ENCODE peak calls at places on chromosome 4, in ten cellular contexts. K is A549, T is AG04449, L is brain microvascular endothelial cell, M is HepG2, Z is neural progenitor cell, H is heart right ventricle, O is body of pancreas, R is fibroblast of pulmonary artery, J is endodermal cell. U is an unnamed sample.

GRCh38 chr4:160319221-160319867 is 1216.5 kb downstream of the RAPGEF2 start:
- DNase-seq in K (peak), H (no peak), M (no peak), J (peak), L (peak), O (no peak), R (peak), Z (no peak), T (no peak), U (no peak)

GRCh38 chr4:84324850-84325249 is 174.2 kb downstream of the NKX6-1 start:
- DNase-seq in Z (peak), T (no peak), O (no peak), M (no peak), H (no peak), R (no peak), K (no peak), J (peak), L (no peak), U (no peak)

GRCh38 chr4:84531689-84532088 is 32.6 kb upstream of the NKX6-1 start:
- DNase-seq in K (peak), L (no peak), J (no peak), Z (peak), T (no peak), R (no peak), O (no peak), H (no peak), M (no peak), U (no peak)

GRCh38 chr4:79442422-79442821 is 34.4 kb upstream of the GK2 start:
- DNase-seq in R (peak), M (no peak), J (no peak), O (no peak), K (no peak), T (no peak), H (no peak), L (no peak), Z (no peak), U (no peak)

GRCh38 chr4:128060620-128061565 is at the start of gene LARP1B:
- DNase-seq in K (peak), O (peak), Z (peak), J (peak), R (peak), L (peak), M (peak), T (peak), H (peak), U (peak)

GRCh38 chr4:59570850-59571476 is 1629.2 kb upstream of the ADGRL3 start:
- DNase-seq in O (no peak), J (no peak), T (no peak), Z (no peak), M (no peak), K (no peak), L (no peak), R (no peak), H (no peak), U (no peak)

GRCh38 chr4:138412847-138413246 is 170.7 kb upstream of the SLC7A11 start:
- DNase-seq in T (no peak), J (no peak), O (no peak), L (no peak), R (no peak), H (no peak), M (no peak), K (no peak), Z (no peak), U (no peak)

GRCh38 chr4:74751247-74751646 is 43.1 kb downstream of the BTC start:
- DNase-seq in O (no peak), J (no peak), R (no peak), H (no peak), T (no peak), K (no peak), Z (no peak), M (no peak), L (no peak), U (no peak)

GRCh38 chr4:84499065-84499982 is at the start of gene NKX6-1:
- DNase-seq in O (peak), R (peak), L (peak), K (peak), M (no peak), T (no peak), Z (peak), J (peak), H (no peak), U (peak)

GRCh38 chr4:110508827-110509446 is 33.0 kb downstream of the ENPEP start:
- DNase-seq in H (no peak), M (no peak), T (no peak), J (no peak), R (peak), Z (peak), L (no peak), O (no peak), K (peak), U (no peak)

GRCh38 chr4:161931089-161931488 is 232.7 kb downstream of the FSTL5 start:
- DNase-seq in Z (no peak), T (no peak), R (no peak), H (no peak), L (no peak), K (no peak), O (no peak), M (no peak), J (no peak), U (no peak)

GRCh38 chr4:143586080-143586479 is 72.6 kb downstream of the SMARCA5 start:
- DNase-seq in K (no peak), H (no peak), R (peak), L (peak), T (peak), J (no peak), O (no peak), Z (no peak), M (no peak), U (no peak)

GRCh38 chr4:54961357-54961975 is 163.9 kb downstream of the KDR start:
- DNase-seq in O (no peak), H (no peak), L (peak), K (peak), R (peak), Z (peak), T (no peak), J (no peak), M (no peak), U (no peak)

GRCh38 chr4:76782837-76783236 is 115.1 kb downstream of the SOWAHB start:
- DNase-seq in M (no peak), O (no peak), Z (no peak), H (no peak), L (peak), T (peak), K (no peak), R (peak), J (no peak), U (no peak)

GRCh38 chr4:154503598-154503997 is 12.0 kb upstream of the DCHS2 start:
- DNase-seq in O (no peak), K (peak), L (no peak), J (no peak), H (no peak), Z (peak), R (peak), T (no peak), M (peak), U (no peak)

GRCh38 chr4:110503588-110504435 is 27.9 kb downstream of the ENPEP start:
- DNase-seq in Z (no peak), R (peak), O (no peak), M (no peak), T (no peak), L (peak), J (peak), H (no peak), K (no peak), U (no peak)

DNA sequence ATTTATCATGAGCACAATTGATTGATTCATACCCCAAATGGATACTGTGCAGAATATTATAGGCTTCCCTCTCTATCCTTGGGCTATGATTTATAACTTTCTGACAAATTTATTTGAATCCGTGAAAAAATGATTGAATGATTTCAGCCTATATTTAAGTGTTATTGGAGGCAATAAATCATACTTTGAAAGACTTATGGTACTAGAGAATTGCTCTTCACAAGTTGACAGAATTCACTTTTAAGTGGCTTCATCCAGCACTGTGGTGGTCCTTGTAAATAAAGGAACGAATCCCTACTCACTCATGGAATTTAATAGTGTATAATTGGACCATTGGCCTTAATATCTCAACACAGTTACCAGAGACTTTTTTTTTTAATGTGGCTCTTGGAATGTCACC is 174.8 kb upstream of the TLL1 start:
- DNase-seq in J (no peak), K (no peak), T (no peak), M (no peak), R (no peak), H (no peak), Z (no peak), O (no peak), L (no peak), U (no peak)
- H3K4me3 ChIP-seq in J (no peak), K (no peak), T (no peak), M (no peak), R (no peak), H (no peak), Z (no peak), O (no peak), L (no peak), U (no peak)

DNA sequence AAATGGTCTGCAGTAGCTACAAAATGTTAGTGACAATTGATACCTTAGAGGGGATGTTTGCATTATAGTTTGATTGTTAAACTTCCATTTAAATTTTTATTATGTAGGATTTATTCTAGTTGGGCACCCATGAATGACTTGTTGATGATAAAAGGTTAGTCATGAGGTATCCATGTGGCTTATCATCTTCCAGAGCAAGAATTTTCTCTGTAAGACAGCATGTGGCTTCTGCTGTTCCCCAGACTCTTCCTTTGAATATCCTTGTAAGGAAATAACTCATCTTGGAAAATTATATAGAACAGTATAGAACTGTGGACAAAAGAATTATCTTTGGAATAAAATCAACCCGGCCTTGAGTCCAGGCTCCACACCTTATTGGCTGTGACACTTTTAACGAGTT is 40.1 kb upstream of the KLHL8 start:
- DNase-seq in L (peak), T (no peak), H (no peak), O (no peak), K (no peak), M (no peak), Z (no peak), R (no peak), J (no peak), U (no peak)
- H3K4me3 ChIP-seq in L (no peak), T (no peak), H (no peak), O (no peak), K (no peak), M (no peak), Z (no peak), R (no peak), J (no peak), U (no peak)

GRCh38 chr4:4861592-4862551 is 2.4 kb downstream of the MSX1 start:
- DNase-seq in O (no peak), T (no peak), H (no peak), L (no peak), K (no peak), R (no peak), J (peak), M (no peak), Z (peak), U (no peak)

GRCh38 chr4:4859799-4860380 is 425 bp downstream of the MSX1 start:
- DNase-seq in O (no peak), R (no peak), T (no peak), L (no peak), M (no peak), Z (peak), H (no peak), K (no peak), J (peak), U (no peak)

GRCh38 chr4:4859010-4859798 is at the start of gene MSX1:
- DNase-seq in M (peak), Z (peak), J (peak), R (peak), L (peak), H (peak), O (peak), K (peak), T (no peak), U (peak)

GRCh38 chr4:4860803-4861591 is 1.5 kb downstream of the MSX1 start:
- DNase-seq in M (peak), Z (peak), O (peak), L (peak), J (peak), H (peak), T (no peak), R (peak), K (no peak), U (no peak)

GRCh38 chr4:4860381-4860802 is 927 bp downstream of the MSX1 start:
- DNase-seq in H (no peak), M (peak), O (no peak), T (no peak), R (peak), Z (no peak), J (peak), L (peak), K (no peak), U (no peak)
- H3K4me3 ChIP-seq in H (peak), M (peak), O (peak), T (peak), R (peak), Z (peak), J (no peak), L (peak), K (peak), U (peak)

DNA sequence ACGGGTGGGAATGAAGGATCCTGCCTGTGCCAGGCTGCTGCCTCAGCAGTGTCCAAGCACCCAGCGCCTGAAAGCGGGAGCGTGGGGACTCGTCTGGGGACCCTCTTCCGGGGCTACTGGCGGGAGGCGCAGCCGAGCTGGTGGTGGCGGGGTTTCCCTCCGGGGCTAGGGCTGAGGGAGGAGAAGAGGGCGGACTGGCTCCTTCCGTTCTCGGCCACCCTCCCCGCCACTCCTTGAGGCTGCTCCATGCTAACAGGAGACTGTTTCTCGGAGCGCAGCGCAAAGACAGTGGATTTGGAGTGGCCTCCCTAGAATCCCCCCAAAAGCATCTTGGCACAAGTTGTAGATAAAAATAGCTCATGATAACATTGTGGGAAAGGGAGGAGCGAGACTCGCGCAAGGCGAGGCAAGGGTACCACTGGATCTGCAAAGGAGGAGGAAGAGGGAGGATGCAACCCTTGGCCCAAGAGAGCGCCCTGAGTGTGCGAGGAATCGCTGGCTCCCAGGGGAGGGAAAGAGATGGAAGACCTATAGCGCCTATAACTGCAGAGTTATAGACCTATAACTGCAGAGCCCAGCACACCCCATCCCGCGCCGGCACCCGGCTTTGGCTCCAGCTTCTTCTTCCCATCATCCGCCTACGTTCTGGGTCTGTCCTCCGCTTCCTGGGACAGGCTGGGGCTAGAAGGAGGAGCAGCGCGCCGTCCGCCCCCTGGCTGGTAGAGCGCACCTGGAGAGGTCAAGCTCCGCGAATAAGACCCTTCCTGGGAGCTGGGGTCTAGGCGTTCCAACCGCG is 1.3 kb downstream of the HS3ST1 start:
- DNase-seq in J (peak), M (no peak), R (no peak), L (no peak), Z (peak), T (no peak), H (peak), K (no peak), O (no peak), U (no peak)
- H3K4me3 ChIP-seq in J (peak), M (no peak), R (peak), L (peak), Z (peak), T (no peak), H (peak), K (no peak), O (no peak), U (peak)

DNA sequence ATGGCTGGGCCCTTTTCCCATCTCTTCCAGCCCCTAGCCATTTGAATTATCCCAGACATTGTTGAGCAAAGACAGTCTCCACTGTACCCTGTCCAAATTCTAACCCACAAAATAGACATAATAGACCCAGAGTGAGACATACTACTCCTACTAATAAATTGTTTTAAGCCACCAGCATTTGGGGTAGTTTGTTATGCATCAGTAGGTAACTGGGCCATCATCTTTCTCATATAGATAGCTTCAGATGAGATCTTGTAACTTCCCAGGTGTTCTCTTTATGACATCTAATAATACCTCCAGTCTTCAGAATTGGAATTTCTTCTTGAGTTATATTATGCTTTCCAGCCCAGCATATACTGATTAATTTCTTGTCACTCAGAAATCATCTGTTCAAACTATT is 117.2 kb upstream of the OTUD4 start:
- DNase-seq in K (no peak), H (no peak), O (no peak), Z (no peak), R (no peak), M (no peak), T (no peak), L (no peak), J (no peak), U (no peak)
- H3K4me3 ChIP-seq in K (no peak), H (no peak), O (no peak), Z (no peak), R (no peak), M (no peak), T (no peak), L (no peak), J (no peak), U (no peak)

GRCh38 chr4:5478116-5478515 is 230.2 kb downstream of the EVC2 start:
- DNase-seq in T (no peak), H (no peak), R (no peak), L (no peak), K (no peak), J (peak), Z (no peak), M (no peak), O (no peak), U (no peak)

GRCh38 chr4:5478697-5479096 is 229.7 kb downstream of the EVC2 start:
- DNase-seq in L (no peak), O (no peak), R (no peak), Z (no peak), M (no peak), J (peak), K (no peak), H (no peak), T (no peak), U (no peak)

GRCh38 chr4:5473125-5473524 is 235.2 kb downstream of the EVC2 start:
- DNase-seq in Z (no peak), T (no peak), H (no peak), L (no peak), O (no peak), R (no peak), J (peak), M (no peak), K (no peak), U (no peak)

GRCh38 chr4:5474756-5475155 is 233.6 kb downstream of the EVC2 start:
- DNase-seq in M (no peak), Z (no peak), H (no peak), J (peak), R (peak), K (peak), T (peak), L (peak), O (no peak), U (no peak)

GRCh38 chr4:5477613-5478012 is 230.7 kb downstream of the EVC2 start:
- DNase-seq in J (peak), M (no peak), K (no peak), T (no peak), L (no peak), H (no peak), Z (no peak), R (no peak), O (no peak), U (no peak)
- H3K4me3 ChIP-seq in J (no peak), M (no peak), K (no peak), T (no peak), L (no peak), H (no peak), Z (no peak), R (no peak), O (no peak), U (no peak)

GRCh38 chr4:180589575-180589974 is 1653.6 kb upstream of the TENM3 start:
- DNase-seq in H (no peak), J (no peak), T (no peak), R (no peak), O (no peak), L (no peak), K (no peak), M (no peak), Z (no peak), U (no peak)
- H3K4me3 ChIP-seq in H (no peak), J (no peak), T (no peak), R (no peak), O (no peak), L (no peak), K (no peak), M (no peak), Z (no peak), U (no peak)

GRCh38 chr4:122604146-122604545 is 16.7 kb downstream of the IL21 start:
- DNase-seq in Z (no peak), O (no peak), R (no peak), H (no peak), M (no peak), K (no peak), L (no peak), T (no peak), J (no peak), U (no peak)

GRCh38 chr4:122606364-122607043 is 14.4 kb downstream of the IL21 start:
- DNase-seq in H (no peak), J (peak), T (no peak), M (no peak), R (no peak), L (no peak), O (no peak), K (no peak), Z (peak), U (no peak)

GRCh38 chr4:122603156-122603574 is 17.7 kb downstream of the IL21 start:
- DNase-seq in J (no peak), M (no peak), L (no peak), O (no peak), K (no peak), R (no peak), T (no peak), H (no peak), Z (no peak), U (no peak)

DNA sequence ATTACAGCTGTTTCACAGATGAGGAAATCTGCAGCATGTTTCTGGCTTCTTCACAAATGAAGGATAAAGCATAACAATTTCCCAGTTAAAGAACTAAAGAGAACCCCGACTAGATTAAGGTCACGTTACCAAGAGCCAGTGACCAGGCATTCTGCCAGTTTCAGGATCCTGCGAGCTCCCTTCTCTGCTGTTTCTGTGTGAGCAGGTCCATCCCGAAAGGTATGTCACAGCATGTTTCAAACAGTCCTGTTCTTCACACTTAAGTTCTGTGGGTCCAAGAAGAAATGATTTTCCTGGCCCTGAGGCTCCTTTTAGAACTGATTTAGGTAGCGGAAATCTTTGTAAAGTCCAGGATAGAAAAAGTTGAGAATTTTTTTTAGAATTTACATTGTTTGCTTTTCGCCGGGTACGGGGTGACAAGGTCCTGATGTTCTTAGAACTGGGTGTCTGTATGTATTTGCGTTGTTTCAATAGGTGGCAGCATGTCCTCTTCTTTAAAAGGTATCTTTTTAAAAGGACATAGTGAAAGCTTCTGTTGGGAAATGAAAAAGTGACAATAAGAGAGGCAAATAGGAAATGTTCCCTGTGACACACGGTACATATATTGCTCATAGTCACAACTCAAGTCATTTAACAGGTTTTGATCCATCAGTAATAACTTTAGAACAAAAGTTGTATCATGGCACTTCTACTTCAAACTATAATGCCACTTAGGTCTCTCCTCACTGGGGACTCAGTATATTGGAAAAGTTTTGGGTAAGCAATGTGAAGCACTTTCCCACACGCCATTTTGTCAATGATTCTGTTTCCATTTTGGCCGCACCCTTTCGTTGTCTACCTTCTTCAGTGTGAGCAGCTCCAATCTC is 18.4 kb downstream of the IL21 start:
- DNase-seq in M (peak), T (no peak), H (no peak), Z (peak), J (peak), K (peak), O (peak), R (peak), L (peak), U (no peak)
- H3K4me3 ChIP-seq in M (no peak), T (no peak), H (no peak), Z (no peak), J (no peak), K (peak), O (no peak), R (no peak), L (no peak), U (no peak)

U was measured in colonic mucosa.